ENCODE peak calls at places on chromosomes 1 and 21, in five cellular contexts. O is AG04449, D is heart left ventricle, Z is H9, Y is HFFc6. G is an unnamed sample.

GRCh38 chr1:117821782-117822447 is 107.5 kb downstream of the GDAP2 start:
- DNase-seq in Y (peak), Z (no peak), O (peak), D (no peak), G (no peak)

GRCh38 chr1:25030674-25031589 is 100.9 kb upstream of the RUNX3 start:
- DNase-seq in Y (peak), D (peak), O (no peak), Z (no peak), G (no peak)

GRCh38 chr1:32249831-32250525 is 1.1 kb upstream of the LCK start:
- DNase-seq in D (peak), Y (no peak), O (no peak), Z (no peak), G (peak)

GRCh38 chr1:156308078-156308477 is 9.0 kb upstream of the VHLL start:
- DNase-seq in O (peak), D (no peak), Z (no peak), Y (peak), G (no peak)

GRCh38 chr1:19341201-19342076 is 29.3 kb downstream of the SLC66A1 start:
- DNase-seq in O (no peak), Z (peak), D (peak), Y (peak), G (peak)

GRCh38 chr1:109198043-109198695 is 15.5 kb upstream of the SARS1 start:
- DNase-seq in Z (no peak), D (no peak), O (no peak), Y (peak), G (no peak)

GRCh38 chr21:46003575-46004007 is 22.0 kb downstream of the COL6A1 start:
- DNase-seq in D (no peak), Z (peak), Y (no peak), O (no peak), G (no peak)

GRCh38 chr1:241357366-241358305 is 631 bp upstream of the RGS7 start:
- DNase-seq in O (no peak), Y (no peak), Z (no peak), D (no peak), G (no peak)

GRCh38 chr1:244801246-244801645 is 34.2 kb upstream of the COX20 start:
- DNase-seq in D (no peak), Y (no peak), Z (no peak), O (no peak), G (peak)

GRCh38 chr1:12246584-12246983 is 16.8 kb downstream of the VPS13D start:
- DNase-seq in O (no peak), Y (no peak), D (no peak), Z (no peak), G (no peak)

GRCh38 chr1:246533371-246533905 is 26.4 kb upstream of the SMYD3 start:
- DNase-seq in Y (no peak), O (no peak), Z (no peak), D (no peak), G (no peak)

GRCh38 chr1:156707486-156708244 is 2.3 kb upstream of the CRABP2 start:
- DNase-seq in D (no peak), O (no peak), Z (peak), Y (no peak), G (no peak)

GRCh38 chr1:55504306-55504706 is 289.1 kb upstream of the USP24 start:
- DNase-seq in D (no peak), Y (no peak), O (no peak), Z (no peak), G (no peak)

GRCh38 chr1:11080931-11081330 is 18.7 kb downstream of the EXOSC10 start:
- DNase-seq in D (no peak), Y (no peak), O (no peak), Z (no peak), G (no peak)

GRCh38 chr1:92031281-92032110 is 1.7 kb downstream of the EPHX4 start:
- DNase-seq in O (no peak), D (no peak), Z (no peak), Y (no peak), G (no peak)

GRCh38 chr1:227904541-227905335 is 43.0 kb downstream of the WNT9A start:
- DNase-seq in O (no peak), Z (no peak), Y (no peak), D (peak), G (no peak)

GRCh38 chr1:94974824-94975223 is 47.9 kb upstream of the CNN3 start:
- DNase-seq in Y (peak), Z (no peak), D (no peak), O (peak), G (no peak)

GRCh38 chr1:41325801-41326200 is 35.4 kb upstream of the FOXO6 start:
- DNase-seq in Y (peak), D (no peak), O (no peak), Z (no peak), G (no peak)

GRCh38 chr1:197222780-197223179 is 45.3 kb upstream of the CRB1 start:
- DNase-seq in O (no peak), D (no peak), Z (no peak), Y (no peak), G (no peak)

GRCh38 chr1:65002508-65003315 is 36.4 kb upstream of the JAK1 start:
- DNase-seq in Y (peak), Z (peak), O (no peak), D (peak), G (peak)

GRCh38 chr1:162029205-162029604 is 5.5 kb upstream of the OLFML2B start:
- DNase-seq in Y (no peak), D (no peak), O (no peak), Z (no peak), G (no peak)

GRCh38 chr21:43921602-43921978 is 56.6 kb downstream of the AGPAT3 start:
- DNase-seq in Y (no peak), O (no peak), D (peak), Z (no peak), G (no peak)

GRCh38 chr1:17196496-17197180 is 8.3 kb upstream of the PADI1 start:
- DNase-seq in D (no peak), Z (peak), O (no peak), Y (no peak), G (no peak)

GRCh38 chr1:115184951-115185331 is 95.6 kb upstream of the TSPAN2 start:
- DNase-seq in Y (peak), O (no peak), D (no peak), Z (no peak), G (no peak)

GRCh38 chr21:42815217-42815616 is 64.1 kb downstream of the WDR4 start:
- DNase-seq in Y (no peak), O (no peak), Z (no peak), D (no peak), G (no peak)

GRCh38 chr1:27527857-27528700 is 38.1 kb upstream of the WASF2 start:
- DNase-seq in D (no peak), Z (peak), O (no peak), Y (no peak), G (peak)

GRCh38 chr1:207866471-207867135 is 44.3 kb downstream of the CD34 start:
- DNase-seq in O (no peak), Z (no peak), Y (peak), D (no peak), G (no peak)

GRCh38 chr1:225915538-225915991 is 8.5 kb downstream of the PYCR2 start:
- DNase-seq in D (no peak), Z (no peak), O (no peak), Y (peak), G (no peak)

GRCh38 chr1:47753808-47754207 is 243.4 kb downstream of the TRABD2B start:
- DNase-seq in O (no peak), Z (no peak), Y (no peak), D (no peak), G (no peak)

GRCh38 chr1:214426420-214426812 is 125.0 kb downstream of the PTPN14 start:
- DNase-seq in O (no peak), Z (no peak), Y (no peak), D (no peak), G (no peak)

GRCh38 chr1:213884402-213884801 is 103.4 kb upstream of the PROX1 start:
- DNase-seq in Z (no peak), D (no peak), Y (no peak), O (no peak), G (no peak)

GRCh38 chr1:227890451-227891222 is 57.1 kb downstream of the WNT9A start:
- DNase-seq in D (peak), Z (no peak), O (no peak), Y (no peak), G (no peak)

GRCh38 chr1:160653620-160654016 is 6.8 kb upstream of the SLAMF1 start:
- DNase-seq in Y (no peak), O (no peak), Z (no peak), D (no peak), G (no peak)

GRCh38 chr1:239056940-239057339 is 329.4 kb upstream of the CHRM3 start:
- DNase-seq in Y (no peak), Z (no peak), D (no peak), O (no peak), G (peak)

GRCh38 chr1:170660281-170660713 is 3.6 kb upstream of the PRRX1 start:
- DNase-seq in Z (peak), D (no peak), O (no peak), Y (no peak), G (peak)

GRCh38 chr1:7454895-7455784 is 316.0 kb upstream of the VAMP3 start:
- DNase-seq in D (no peak), O (no peak), Y (no peak), Z (no peak), G (no peak)

GRCh38 chr1:31579374-31579773 is 3.1 kb downstream of the TINAGL1 start:
- DNase-seq in Z (peak), O (no peak), D (peak), Y (no peak), G (no peak)

GRCh38 chr1:180193371-180194047 is 36.6 kb upstream of the LHX4 start:
- DNase-seq in Y (no peak), Z (no peak), O (no peak), D (peak), G (no peak)

DNA sequence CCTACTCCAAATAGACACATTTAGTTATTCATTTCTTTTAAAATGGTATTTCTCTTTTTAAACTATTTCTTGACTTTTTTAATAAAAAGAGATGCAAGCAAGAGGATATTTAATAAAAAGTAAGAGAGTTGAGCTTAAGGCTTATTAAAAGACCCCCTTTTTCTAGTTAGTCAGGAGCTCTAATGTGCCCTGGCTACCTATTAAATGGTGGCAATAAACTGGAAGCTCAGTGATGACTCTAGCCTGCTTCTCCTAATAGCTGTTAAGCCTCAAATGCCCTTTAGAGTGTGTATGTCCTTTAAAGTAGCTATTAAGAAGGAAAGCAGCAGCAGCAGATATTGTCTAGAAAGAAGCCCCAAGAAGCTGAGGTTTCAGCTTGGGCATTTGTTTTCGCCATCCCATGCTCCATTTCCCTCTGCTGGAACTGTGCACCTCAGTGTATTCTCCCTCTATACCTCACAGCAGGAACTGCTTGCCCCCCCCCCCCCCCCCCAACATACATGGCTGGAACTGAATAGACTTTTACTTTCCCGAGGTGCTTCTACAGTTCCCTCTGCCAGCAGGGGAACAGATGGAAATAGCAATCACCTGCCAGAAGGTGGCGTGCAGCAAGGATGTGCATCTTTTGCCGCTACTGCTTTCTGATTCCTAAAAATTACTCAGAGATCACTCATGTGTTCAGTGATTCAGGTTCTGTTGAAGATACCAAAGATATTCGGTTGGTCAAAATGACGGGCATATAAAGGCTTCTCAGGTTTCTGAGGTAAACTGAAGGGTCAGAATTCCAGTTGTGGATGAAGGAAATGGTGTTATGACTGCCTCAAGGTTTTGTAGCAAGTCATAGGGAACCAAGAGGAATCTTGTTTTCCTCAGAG is 2.5 kb downstream of the RGS4 start:
- DNase-seq in D (no peak), Y (peak), O (no peak), Z (peak), G (peak)
- TF ChIP-seq CTCF in D (peak), Y (peak), O (peak), Z (peak), G (peak)

GRCh38 chr1:90476994-90477393 is 240.1 kb downstream of the BARHL2 start:
- DNase-seq in O (no peak), D (no peak), Z (no peak), Y (no peak), G (no peak)

GRCh38 chr1:90474158-90474557 is 242.9 kb downstream of the BARHL2 start:
- DNase-seq in Z (no peak), D (no peak), O (no peak), Y (no peak), G (no peak)

GRCh38 chr1:90476411-90476810 is 240.7 kb downstream of the BARHL2 start:
- DNase-seq in O (no peak), Z (no peak), D (no peak), Y (no peak), G (no peak)

GRCh38 chr1:90474731-90475130 is 242.4 kb downstream of the BARHL2 start:
- DNase-seq in D (no peak), O (no peak), Y (no peak), Z (no peak), G (no peak)

GRCh38 chr1:90475623-90476022 is 241.5 kb downstream of the BARHL2 start:
- DNase-seq in D (no peak), Y (no peak), Z (no peak), O (no peak), G (no peak)
- TF ChIP-seq CTCF in D (no peak), Y (no peak), Z (peak), O (no peak), G (no peak)

GRCh38 chr1:113133038-113133437 is 60.0 kb downstream of the LRIG2 start:
- DNase-seq in Y (no peak), D (no peak), Z (no peak), O (no peak), G (no peak)

GRCh38 chr1:113128116-113128515 is 55.1 kb downstream of the LRIG2 start:
- DNase-seq in Z (no peak), Y (no peak), O (no peak), D (no peak), G (no peak)

GRCh38 chr1:113126207-113126606 is 53.2 kb downstream of the LRIG2 start:
- DNase-seq in Y (no peak), Z (no peak), O (no peak), D (no peak), G (no peak)

GRCh38 chr1:113133759-113134158 is 60.8 kb downstream of the LRIG2 start:
- DNase-seq in Z (no peak), O (no peak), D (no peak), Y (no peak), G (no peak)

DNA sequence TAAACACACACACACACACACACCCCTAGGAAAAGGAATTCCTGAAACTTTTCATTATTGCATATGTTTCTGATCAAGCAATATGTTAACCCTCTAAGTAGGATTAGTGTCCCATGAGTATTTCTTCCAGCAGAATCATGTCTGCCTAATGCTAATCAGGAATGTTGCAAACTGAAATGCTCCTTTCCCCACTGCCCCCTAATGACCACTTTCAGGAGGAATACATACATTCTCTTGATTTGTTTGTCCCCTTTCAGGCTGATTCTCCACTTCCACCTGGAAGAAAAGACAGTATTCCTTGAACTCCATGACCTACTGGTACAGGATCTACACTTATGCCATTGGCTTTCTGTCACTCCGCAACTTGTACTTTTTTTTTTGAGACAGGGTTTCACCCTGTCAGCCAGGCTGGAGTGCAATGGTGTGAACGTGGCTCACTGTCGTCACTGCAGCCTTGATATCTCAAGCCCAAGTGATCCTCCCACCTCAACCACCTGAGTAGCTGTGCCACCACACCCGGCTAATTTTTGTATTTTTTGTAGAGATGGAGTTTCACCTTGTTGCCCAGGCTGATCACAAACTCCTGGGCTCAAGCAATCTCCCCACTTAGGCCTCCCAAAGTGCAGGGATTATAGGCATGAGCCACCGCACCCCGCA is 56.7 kb downstream of the LRIG2 start:
- DNase-seq in Y (no peak), D (no peak), Z (no peak), O (no peak), G (no peak)
- TF ChIP-seq CTCF in Y (no peak), D (no peak), Z (peak), O (no peak), G (no peak)

GRCh38 chr1:230003409-230003808 is 63.6 kb upstream of the GALNT2 start:
- DNase-seq in Y (no peak), D (no peak), Z (no peak), O (no peak), G (no peak)
- TF ChIP-seq CTCF in Y (no peak), D (no peak), Z (no peak), O (no peak), G (no peak)

GRCh38 chr1:113072141-113072756 is 749 bp upstream of the LRIG2 start:
- DNase-seq in Z (no peak), Y (no peak), D (no peak), O (no peak), G (no peak)

GRCh38 chr1:113074237-113074636 is 1.2 kb downstream of the LRIG2 start:
- DNase-seq in Y (no peak), Z (no peak), D (no peak), O (no peak), G (no peak)

GRCh38 chr1:113073457-113073950 is 506 bp downstream of the LRIG2 start:
- DNase-seq in D (no peak), Y (peak), O (no peak), Z (peak), G (peak)

DNA sequence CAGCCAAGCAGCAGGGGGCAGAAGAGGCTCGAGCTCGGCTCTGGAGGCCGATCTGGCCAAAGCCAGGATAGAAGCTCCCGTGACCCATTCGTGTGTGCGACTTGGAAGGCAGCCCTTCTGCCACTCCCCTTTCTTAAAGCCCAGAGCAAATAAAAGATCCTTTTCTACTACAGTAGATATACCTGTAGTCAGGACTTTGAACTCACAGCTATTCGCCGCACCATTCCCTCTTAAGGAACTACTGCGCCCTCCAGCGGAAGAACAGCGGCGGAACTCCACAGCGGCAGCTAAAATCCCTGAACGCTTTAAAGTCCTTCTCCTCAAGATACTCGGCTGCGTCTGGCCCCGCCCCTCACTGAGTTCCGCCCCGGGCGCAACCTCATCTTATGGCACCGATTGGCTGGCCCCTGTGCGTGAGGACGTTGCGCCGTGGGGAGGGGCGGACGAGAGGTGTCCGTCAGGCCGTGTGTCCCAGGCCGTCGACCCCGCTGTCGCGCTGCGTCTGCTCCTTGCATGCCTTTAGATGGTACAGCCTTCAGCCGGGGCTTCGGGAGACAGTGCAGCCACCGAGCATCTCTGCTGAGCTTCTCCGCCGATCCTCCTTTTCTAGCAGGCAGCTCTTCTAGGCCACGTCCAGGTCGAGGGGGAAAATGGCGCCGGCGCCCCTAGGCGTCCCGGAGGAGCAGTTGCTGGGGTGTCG is at the start of gene LRIG2:
- DNase-seq in Y (peak), O (peak), D (peak), Z (peak), G (peak)
- TF ChIP-seq CTCF in Y (peak), O (peak), D (peak), Z (peak), G (peak)

GRCh38 chr1:169106095-169106920 is at the start of gene ATP1B1:
- DNase-seq in O (no peak), Z (peak), D (peak), Y (peak), G (peak)
- TF ChIP-seq CTCF in O (peak), Z (peak), D (peak), Y (peak), G (peak)

DNA sequence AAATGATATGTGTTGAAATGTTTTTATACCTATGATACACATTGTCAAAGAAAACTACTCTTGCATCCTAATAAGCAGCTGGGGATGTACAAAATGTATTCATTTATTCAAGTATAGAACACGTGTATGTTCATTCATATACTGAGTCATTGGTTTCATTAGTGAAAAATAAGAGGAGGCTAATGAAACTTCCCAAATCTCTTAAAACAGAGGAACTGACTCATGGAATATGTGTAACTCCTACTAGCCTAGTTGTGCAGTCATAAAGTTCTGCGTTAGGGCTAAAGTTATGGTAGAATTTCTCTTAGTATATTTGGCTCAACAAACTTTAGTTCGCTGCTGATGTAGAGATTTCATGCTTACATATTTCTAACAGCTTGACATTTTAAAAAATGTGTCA is 441.6 kb downstream of the NCAM2 start:
- DNase-seq in O (no peak), Z (no peak), Y (peak), D (no peak), G (no peak)
- TF ChIP-seq CTCF in O (no peak), Z (no peak), Y (no peak), D (no peak), G (no peak)

G was measured in endothelial cell.